ENCODE peak calls at places on chromosomes 7 and 10, in four cellular contexts. A is endodermal cell, O is A549, V is transverse colon. D is an unnamed sample. For H3K4me1, the result is how much of the 10 kb centered on the place peaks cover.

GRCh38 chr10:3636356-3637181 is 148.4 kb downstream of the KLF6 start:
- DNase-seq in A (no peak), O (no peak), V (no peak), D (no peak)

GRCh38 chr10:95295031-95295755 is 4.4 kb upstream of the PDLIM1 start:
- DNase-seq in A (peak), O (no peak), V (peak), D (no peak)

GRCh38 chr7:105653441-105654005 is 72.2 kb upstream of the EFCAB10 start:
- DNase-seq in A (no peak), O (no peak), V (no peak), D (no peak)

GRCh38 chr10:99530108-99531025 is 2.4 kb upstream of the NKX2-3 start:
- DNase-seq in A (peak), O (no peak), V (peak), D (no peak)

GRCh38 chr10:52864459-52865106 is 92.0 kb upstream of the MBL2 start:
- DNase-seq in A (peak), O (peak), V (no peak), D (peak)

GRCh38 chr10:44978570-44979280 is at the start of gene DEPP1:
- DNase-seq in A (peak), O (peak), V (peak), D (peak)

GRCh38 chr7:37208528-37208927 is 240.1 kb downstream of the ELMO1 start:
- DNase-seq in A (peak), O (peak), V (peak), D (peak)

GRCh38 chr7:5215313-5215712 is 25.3 kb downstream of the WIPI2 start:
- DNase-seq in A (no peak), O (no peak), V (no peak), D (no peak)

GRCh38 chr10:110681023-110681681 is 37.0 kb downstream of the RBM20 start:
- DNase-seq in A (peak), O (peak), V (peak), D (peak)

GRCh38 chr10:84432891-84433290 is 104.5 kb downstream of the CCSER2 start:
- DNase-seq in A (no peak), O (no peak), V (no peak), D (no peak)

GRCh38 chr7:18667466-18667865 is 171.9 kb downstream of the HDAC9 start:
- DNase-seq in A (no peak), O (peak), V (no peak), D (peak)

GRCh38 chr7:23334482-23335056 is 35.4 kb downstream of the MALSU1 start:
- DNase-seq in A (no peak), O (peak), V (no peak), D (no peak)

GRCh38 chr10:79375321-79376077 is 28.2 kb downstream of the PPIF start:
- DNase-seq in A (no peak), O (peak), V (no peak), D (no peak)

GRCh38 chr10:807163-807957 is 117.9 kb upstream of the DIP2C start:
- DNase-seq in A (no peak), O (no peak), V (no peak), D (no peak)

GRCh38 chr7:26658698-26659084 is 205.7 kb downstream of the SKAP2 start:
- DNase-seq in A (no peak), O (no peak), V (no peak), D (no peak)

GRCh38 chr7:155236386-155236785 is 61.3 kb upstream of the INSIG1 start:
- DNase-seq in A (no peak), O (no peak), V (no peak), D (no peak)

GRCh38 chr10:101322266-101323151 is 31.5 kb upstream of the BTRC start:
- DNase-seq in A (no peak), O (no peak), V (no peak), D (no peak)

GRCh38 chr10:49564461-49565009 is 25.6 kb upstream of the ERCC6 start:
- DNase-seq in A (no peak), O (no peak), V (no peak), D (no peak)

GRCh38 chr7:453597-454306 is 65.9 kb downstream of the PDGFA start:
- DNase-seq in A (no peak), O (no peak), V (no peak), D (no peak)

GRCh38 chr10:44261710-44262455 is 123.0 kb downstream of the CXCL12 start:
- DNase-seq in A (no peak), O (no peak), V (no peak), D (no peak)

GRCh38 chr7:29564455-29565185 is 985 bp downstream of the PRR15 start:
- DNase-seq in A (peak), O (peak), V (peak), D (peak)

GRCh38 chr7:27191716-27192545 is 6.9 kb upstream of the HOXA11 start:
- DNase-seq in A (peak), O (no peak), V (peak), D (no peak)

GRCh38 chr10:75247797-75248196 is 12.0 kb upstream of the COMTD1 start:
- DNase-seq in A (peak), O (no peak), V (no peak), D (no peak)

GRCh38 chr10:110209399-110209925 is 2.1 kb downstream of the MXI1 start:
- DNase-seq in A (peak), O (peak), V (peak), D (peak)

GRCh38 chr10:95308389-95309302 is 17.8 kb upstream of the PDLIM1 start:
- DNase-seq in A (peak), O (peak), V (peak), D (peak)

GRCh38 chr7:44580945-44581344 is 1.1 kb downstream of the TMED4 start:
- DNase-seq in A (no peak), O (no peak), V (peak), D (no peak)

GRCh38 chr10:78746178-78746763 is 322.5 kb upstream of the ZMIZ1 start:
- DNase-seq in A (no peak), O (no peak), V (no peak), D (no peak)

GRCh38 chr7:14228341-14228740 is 238.9 kb upstream of the ETV1 start:
- DNase-seq in A (no peak), O (no peak), V (no peak), D (no peak)

GRCh38 chr10:108848016-108848415 is 1075.3 kb downstream of the XPNPEP1 start:
- DNase-seq in A (no peak), O (no peak), V (no peak), D (no peak)

GRCh38 chr10:3829193-3830050 is 44.4 kb upstream of the KLF6 start:
- DNase-seq in A (peak), O (no peak), V (no peak), D (no peak)

GRCh38 chr7:106788637-106789036 is 76.4 kb upstream of the PIK3CG start:
- DNase-seq in A (no peak), O (no peak), V (no peak), D (no peak)

GRCh38 chr10:75408911-75409885 is 7.6 kb upstream of the ZNF503 start:
- DNase-seq in A (peak), O (peak), V (peak), D (peak)

GRCh38 chr7:69603351-69603750 is 5.1 kb downstream of the AUTS2 start:
- DNase-seq in A (no peak), O (no peak), V (no peak), D (no peak)
- H3K4me1 ChIP-seq in A (under half), O (under half), V (under half), D (under half)

GRCh38 chr7:112086496-112087254 is 119.5 kb downstream of the DOCK4 start:
- DNase-seq in A (no peak), O (peak), V (no peak), D (no peak)

GRCh38 chr7:112080974-112081373 is 125.2 kb downstream of the DOCK4 start:
- DNase-seq in A (no peak), O (peak), V (no peak), D (no peak)

GRCh38 chr7:112083776-112084175 is 122.4 kb downstream of the DOCK4 start:
- DNase-seq in A (no peak), O (no peak), V (no peak), D (no peak)

GRCh38 chr7:112081778-112082177 is 124.4 kb downstream of the DOCK4 start:
- DNase-seq in A (no peak), O (no peak), V (no peak), D (no peak)

GRCh38 chr7:112084506-112084905 is 121.7 kb downstream of the DOCK4 start:
- DNase-seq in A (no peak), O (no peak), V (no peak), D (no peak)
- H3K4me1 ChIP-seq in A (under half), O (half or more), V (under half), D (under half)

DNA sequence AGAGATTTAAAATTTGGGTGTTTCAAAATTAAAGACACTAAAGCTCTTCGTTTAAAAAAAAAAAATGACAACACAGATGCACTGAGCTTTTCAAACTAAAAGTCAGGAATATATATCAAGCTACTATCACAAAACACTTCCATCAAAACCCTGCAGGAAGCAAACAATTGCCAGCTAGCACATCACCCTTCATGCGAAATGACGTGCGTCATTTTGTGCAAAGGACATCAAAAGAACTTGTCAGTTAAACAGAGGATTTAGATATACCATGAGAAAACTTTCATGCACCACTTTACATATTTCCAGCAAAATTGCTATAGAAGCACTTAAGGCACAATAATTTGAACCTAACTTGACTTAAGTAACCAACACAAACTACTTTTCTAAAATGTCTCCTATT is 264.7 kb downstream of the GRM8 start:
- DNase-seq in A (no peak), O (no peak), V (no peak), D (no peak)
- H3K4me1 ChIP-seq in A (under half), O (under half), V (under half), D (under half)

GRCh38 chr10:26479766-26480492 is 41.8 kb downstream of the APBB1IP start:
- DNase-seq in A (no peak), O (no peak), V (no peak), D (no peak)

GRCh38 chr10:26474062-26474461 is 35.9 kb downstream of the APBB1IP start:
- DNase-seq in A (no peak), O (no peak), V (no peak), D (no peak)

GRCh38 chr10:26478061-26478460 is 39.9 kb downstream of the APBB1IP start:
- DNase-seq in A (no peak), O (no peak), V (no peak), D (peak)

GRCh38 chr10:26472440-26472778 is 34.3 kb downstream of the APBB1IP start:
- DNase-seq in A (no peak), O (no peak), V (no peak), D (no peak)

GRCh38 chr10:26475448-26475847 is 37.3 kb downstream of the APBB1IP start:
- DNase-seq in A (no peak), O (no peak), V (no peak), D (no peak)
- H3K4me1 ChIP-seq in A (under half), O (under half), V (under half), D (under half)

DNA sequence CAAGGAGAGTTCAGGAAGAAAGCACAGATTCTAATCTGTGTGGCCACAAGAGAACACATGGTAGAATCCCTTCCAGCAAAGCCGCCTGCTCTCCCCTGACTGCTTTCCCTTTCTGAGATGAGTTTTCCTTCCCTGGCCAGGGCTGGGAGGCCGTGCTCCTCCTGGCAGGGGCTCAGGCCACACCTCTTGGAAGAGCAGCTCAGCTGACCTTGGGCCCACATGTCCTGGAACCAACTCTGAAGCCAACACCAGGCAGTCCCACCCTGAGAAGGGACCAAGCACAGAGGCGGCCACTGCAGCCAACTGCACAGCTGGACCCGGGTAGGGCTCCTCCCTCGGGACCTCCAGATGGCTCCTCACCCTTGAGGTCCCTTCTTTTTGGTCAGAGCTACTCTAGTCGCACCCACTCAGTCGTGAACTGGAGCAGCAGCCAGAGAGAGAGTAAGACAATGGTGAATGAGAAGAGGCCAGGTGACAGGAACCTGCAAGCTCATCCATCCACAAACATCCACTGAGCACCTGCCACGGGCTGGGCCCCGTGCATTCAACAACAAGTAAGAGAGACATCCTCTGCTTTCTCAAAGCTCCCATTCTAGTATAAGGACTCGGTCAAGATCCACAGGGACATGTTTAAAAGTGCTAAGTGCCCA is 40.3 kb downstream of the FAM53B start:
- DNase-seq in A (no peak), O (no peak), V (no peak), D (no peak)
- H3K4me1 ChIP-seq in A (under half), O (under half), V (half or more), D (under half)

D was measured in SJCRH30.